ENCODE peak calls at places on chromosomes 5 and 9, in five cellular contexts. Q is mesenchymal stem cell, R is stomach, K is mesendoderm, U is DND-41. J is an unnamed sample.
A peak's percentile ranks its signal among the peaks of the same experiment; 100 is the strongest.

GRCh38 chr5:307306-307705 is 14.2 kb upstream of the AHRR start:
- DNase-seq in Q (no peak), R (peak; percentile 17), K (no peak), U (no peak), J (no peak)

GRCh38 chr5:82812575-82812974 is 264.6 kb downstream of the TMEM167A start:
- DNase-seq in Q (peak; percentile 71), R (no peak), K (no peak), U (no peak), J (no peak)

GRCh38 chr5:2382776-2383677 is 368.4 kb downstream of the IRX2 start:
- DNase-seq in Q (no peak), R (no peak), K (no peak), U (no peak), J (no peak)

GRCh38 chr9:21305213-21305612 is at the start of gene IFNA5:
- DNase-seq in Q (no peak), R (no peak), K (no peak), U (no peak), J (no peak)

GRCh38 chr5:103886826-103887225 is 324.2 kb upstream of the NUDT12 start:
- DNase-seq in Q (no peak), R (no peak), K (no peak), U (no peak), J (no peak)

GRCh38 chr5:6448622-6449464 is at the start of gene UBE2QL1:
- DNase-seq in Q (peak; percentile 1), R (peak; percentile 32), K (peak; percentile 47), U (no peak), J (no peak)

GRCh38 chr5:8756498-8757084 is 789.3 kb downstream of the SEMA5A start:
- DNase-seq in Q (peak; percentile 65), R (no peak), K (peak; percentile 73), U (peak; percentile 57), J (peak; percentile 56)

GRCh38 chr5:78353520-78353919 is 6.9 kb upstream of the SCAMP1 start:
- DNase-seq in Q (no peak), R (no peak), K (no peak), U (no peak), J (no peak)

GRCh38 chr5:34538026-34538672 is 118.0 kb upstream of the RAI14 start:
- DNase-seq in Q (peak; percentile 20), R (peak; percentile 38), K (peak; percentile 56), U (no peak), J (peak; percentile 29)

GRCh38 chr5:176646049-176646706 is 1.1 kb upstream of the TSPAN17 start:
- DNase-seq in Q (no peak), R (no peak), K (no peak), U (no peak), J (no peak)

GRCh38 chr5:11791777-11792176 is 112.5 kb downstream of the CTNND2 start:
- DNase-seq in Q (no peak), R (peak; percentile 30), K (peak; percentile 9), U (no peak), J (no peak)

GRCh38 chr5:128913551-128913950 is 51.7 kb upstream of the SLC27A6 start:
- DNase-seq in Q (no peak), R (no peak), K (no peak), U (no peak), J (no peak)

GRCh38 chr5:123937230-123937629 is 425.3 kb downstream of the CSNK1G3 start:
- DNase-seq in Q (peak; percentile 40), R (no peak), K (peak; percentile 90), U (peak; percentile 5), J (peak; percentile 87)

GRCh38 chr5:157384971-157385709 is 74.9 kb upstream of the NIPAL4 start:
- DNase-seq in Q (peak; percentile 98), R (no peak), K (peak; percentile 99), U (no peak), J (peak; percentile 61)

GRCh38 chr5:50965621-50966362 is 299.4 kb downstream of the PARP8 start:
- DNase-seq in Q (no peak), R (no peak), K (peak; percentile 46), U (no peak), J (no peak)
- H3K4me3 ChIP-seq in Q (no peak overlapping the region), R (peak overlapping the region; percentile 60), K (no peak overlapping the region), U (no peak overlapping the region), J (no peak overlapping the region)

DNA sequence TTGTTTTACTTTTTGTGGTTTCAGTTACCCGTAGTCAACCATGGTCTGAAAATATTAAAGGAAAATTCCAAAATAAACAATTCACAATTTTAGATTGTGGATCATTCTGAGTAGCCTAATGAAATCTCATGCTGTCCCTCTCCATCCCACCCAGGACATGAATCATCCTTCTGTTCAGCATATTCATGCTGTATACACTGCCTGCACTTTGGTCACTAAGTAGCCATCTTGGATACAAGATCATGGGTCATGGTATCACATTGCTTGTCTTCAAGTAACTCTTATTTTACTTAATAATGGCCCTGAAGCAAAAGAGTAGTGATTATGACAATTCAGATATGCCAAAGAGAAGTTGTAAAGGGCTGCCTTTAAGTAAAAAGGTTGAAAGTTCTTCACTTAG is 536.5 kb upstream of the ACO1 start:
- DNase-seq in Q (no peak), R (no peak), K (no peak), U (no peak), J (no peak)
- H3K4me1 ChIP-seq in Q (no peaks in the 10 kb centered on the region), R (no peaks in the 10 kb centered on the region), K (no peaks in the 10 kb centered on the region), U (no peaks in the 10 kb centered on the region), J (no peaks in the 10 kb centered on the region)

GRCh38 chr9:97852399-97853055 is 499 bp upstream of the FOXE1 start:
- DNase-seq in Q (no peak), R (no peak), K (no peak), U (no peak), J (no peak)
- H3K4me3 ChIP-seq in Q (no peak overlapping the region), R (peak overlapping the region; percentile 55), K (no peak overlapping the region), U (no peak overlapping the region), J (no peak overlapping the region)

GRCh38 chr9:113599647-113600476 is 136.3 kb downstream of the RGS3 start:
- DNase-seq in Q (peak; percentile 95), R (no peak), K (peak; percentile 94), U (no peak), J (peak; percentile 59)
- H3K4me1 ChIP-seq in Q (peaks cover 65% of the 10 kb centered on the region), R (peaks cover 38% of the 10 kb centered on the region), K (peaks cover 6% of the 10 kb centered on the region), U (no peaks in the 10 kb centered on the region), J (peaks cover 41% of the 10 kb centered on the region)

GRCh38 chr9:131997779-131998178 is 81.9 kb downstream of the MED27 start:
- DNase-seq in Q (no peak), R (peak; percentile 63), K (no peak), U (no peak), J (no peak)

GRCh38 chr9:131994364-131995110 is 85.1 kb downstream of the MED27 start:
- DNase-seq in Q (no peak), R (no peak), K (no peak), U (no peak), J (peak; percentile 96)

GRCh38 chr9:131997076-131997475 is 82.6 kb downstream of the MED27 start:
- DNase-seq in Q (no peak), R (no peak), K (no peak), U (no peak), J (no peak)

GRCh38 chr9:131995382-131995781 is 84.3 kb downstream of the MED27 start:
- DNase-seq in Q (no peak), R (no peak), K (no peak), U (no peak), J (no peak)

GRCh38 chr9:131992906-131993657 is 86.6 kb downstream of the MED27 start:
- DNase-seq in Q (peak; percentile 46), R (no peak), K (no peak), U (no peak), J (peak; percentile 96)
- H3K4me3 ChIP-seq in Q (no peak overlapping the region), R (no peak overlapping the region), K (no peak overlapping the region), U (no peak overlapping the region), J (no peak overlapping the region)

GRCh38 chr5:113213551-113213971 is 221.2 kb downstream of the TSSK1B start:
- DNase-seq in Q (no peak), R (no peak), K (no peak), U (no peak), J (peak; percentile 45)
- H3K4me1 ChIP-seq in Q (peaks cover 11% of the 10 kb centered on the region), R (peaks cover 5% of the 10 kb centered on the region), K (peaks cover 40% of the 10 kb centered on the region), U (no peaks in the 10 kb centered on the region), J (peaks cover 36% of the 10 kb centered on the region)

DNA sequence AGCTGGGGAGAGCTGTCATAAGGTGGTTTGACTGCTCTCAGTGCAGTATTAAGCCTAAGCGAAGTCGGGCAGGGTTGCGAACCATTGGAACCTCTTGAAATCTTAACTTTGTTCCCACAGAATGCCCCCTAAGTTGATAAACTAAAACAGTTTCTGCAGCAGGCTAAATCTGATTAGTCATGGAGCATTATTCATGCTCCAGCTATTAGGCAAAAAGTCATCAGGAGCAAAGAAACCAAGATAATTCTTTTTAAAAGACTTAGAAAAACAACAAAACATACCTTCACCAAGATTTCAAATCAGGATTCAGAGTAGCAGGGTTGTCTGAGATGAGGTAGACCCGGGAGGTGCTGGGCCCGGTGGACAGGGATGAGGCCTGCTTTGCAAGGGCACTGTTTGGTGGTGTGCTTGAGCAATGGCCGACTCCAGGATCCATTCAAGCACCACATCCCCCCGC is 69.9 kb upstream of the PLPP1 start:
- DNase-seq in Q (peak; percentile 76), R (no peak), K (no peak), U (no peak), J (peak; percentile 96)
- H3K4me3 ChIP-seq in Q (peak overlapping the region; percentile 32), R (no peak overlapping the region), K (no peak overlapping the region), U (no peak overlapping the region), J (peak overlapping the region; percentile 3)

DNA sequence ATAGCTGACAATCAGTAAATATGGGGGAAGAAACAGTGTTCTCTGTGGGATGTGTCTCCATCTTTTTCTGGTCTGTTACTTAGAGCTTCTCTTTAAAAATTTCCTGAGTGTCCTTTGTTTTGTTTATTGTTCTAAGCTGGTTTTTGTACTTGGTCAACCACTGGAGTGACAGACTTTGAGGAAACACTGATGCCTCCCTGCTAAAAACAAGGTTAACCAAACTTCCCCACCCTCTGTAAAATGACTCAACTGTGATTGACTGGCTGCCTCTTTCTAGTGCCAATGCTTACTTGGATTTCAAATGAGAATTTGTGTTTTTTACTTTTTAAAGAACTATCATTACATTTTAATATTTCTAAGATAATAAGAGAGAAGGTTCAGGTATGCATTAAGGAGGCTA is 65.1 kb upstream of the SPINK5 start:
- DNase-seq in Q (peak; percentile 22), R (no peak), K (no peak), U (no peak), J (no peak)
- H3K4me1 ChIP-seq in Q (no peaks in the 10 kb centered on the region), R (no peaks in the 10 kb centered on the region), K (no peaks in the 10 kb centered on the region), U (no peaks in the 10 kb centered on the region), J (no peaks in the 10 kb centered on the region)

DNA sequence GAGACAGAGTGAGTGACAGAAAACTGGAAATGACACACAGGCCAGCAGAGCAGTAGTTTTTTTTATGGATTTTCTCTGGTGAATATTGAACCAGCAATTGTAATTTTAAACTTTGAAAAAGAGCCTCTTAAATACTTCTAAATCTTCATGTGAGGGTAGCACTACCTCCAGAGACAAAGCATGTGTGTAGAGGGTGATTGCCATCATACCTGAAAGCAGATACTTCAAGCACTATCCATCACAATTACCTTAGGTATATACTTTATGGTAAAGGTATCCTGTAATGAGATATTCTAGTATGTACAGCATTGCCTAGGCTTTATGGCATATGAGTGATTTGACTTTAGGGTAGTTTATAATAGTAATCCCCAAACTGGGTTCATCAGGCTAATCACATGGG is 3.4 kb upstream of the EBF1 start:
- DNase-seq in Q (no peak), R (no peak), K (no peak), U (no peak), J (no peak)
- H3K4me3 ChIP-seq in Q (peak overlapping the region; percentile 98), R (no peak overlapping the region), K (no peak overlapping the region), U (no peak overlapping the region), J (no peak overlapping the region)